ENCODE peak calls at places on chromosome 12, in eight cellular contexts. One of them, this sample, is unnamed.

GRCh38 chr12:111867531-111867930 is 25.5 kb downstream of the MAPKAPK5 start:
- DNase-seq in lower lobe of right lung: no peak
- DNase-seq in endothelial cell of umbilical vein: no peak
- DNase-seq in mucosa of descending colon: no peak
- DNase-seq in fibroblast of lung: no peak
- DNase-seq in Peyer's patch: no peak
- DNase-seq in body of pancreas: no peak
- DNase-seq in CD8-positive, alpha-beta T cell: no peak
- DNase-seq in this sample: no peak

GRCh38 chr12:78470354-78471195 is 394.0 kb upstream of the SYT1 start:
- DNase-seq in fibroblast of lung: peak; percentile 69
- DNase-seq in endothelial cell of umbilical vein: peak; percentile 57
- DNase-seq in Peyer's patch: no peak
- DNase-seq in body of pancreas: peak; percentile 11
- DNase-seq in mucosa of descending colon: no peak
- DNase-seq in lower lobe of right lung: no peak
- DNase-seq in CD8-positive, alpha-beta T cell: no peak
- DNase-seq in this sample: no peak

GRCh38 chr12:89135976-89136634 is 216.2 kb downstream of the DUSP6 start:
- DNase-seq in lower lobe of right lung: no peak
- DNase-seq in body of pancreas: no peak
- DNase-seq in fibroblast of lung: peak; percentile 69
- DNase-seq in CD8-positive, alpha-beta T cell: no peak
- DNase-seq in endothelial cell of umbilical vein: no peak
- DNase-seq in mucosa of descending colon: no peak
- DNase-seq in Peyer's patch: no peak
- DNase-seq in this sample: no peak

GRCh38 chr12:47954058-47954457 is 9.3 kb upstream of the TMEM106C start:
- DNase-seq in Peyer's patch: peak; percentile 61
- DNase-seq in fibroblast of lung: no peak
- DNase-seq in CD8-positive, alpha-beta T cell: no peak
- DNase-seq in body of pancreas: no peak
- DNase-seq in endothelial cell of umbilical vein: no peak
- DNase-seq in mucosa of descending colon: no peak
- DNase-seq in lower lobe of right lung: no peak
- DNase-seq in this sample: no peak

GRCh38 chr12:48865141-48865440 is 579 bp downstream of the RND1 start:
- DNase-seq in endothelial cell of umbilical vein: no peak
- DNase-seq in body of pancreas: no peak
- DNase-seq in lower lobe of right lung: no peak
- DNase-seq in mucosa of descending colon: no peak
- DNase-seq in CD8-positive, alpha-beta T cell: no peak
- DNase-seq in Peyer's patch: no peak
- DNase-seq in fibroblast of lung: no peak
- DNase-seq in this sample: no peak

GRCh38 chr12:68370667-68371066 is 38.5 kb upstream of the MDM1 start:
- DNase-seq in mucosa of descending colon: no peak
- DNase-seq in Peyer's patch: no peak
- DNase-seq in fibroblast of lung: no peak
- DNase-seq in endothelial cell of umbilical vein: no peak
- DNase-seq in body of pancreas: no peak
- DNase-seq in CD8-positive, alpha-beta T cell: no peak
- DNase-seq in lower lobe of right lung: no peak
- DNase-seq in this sample: no peak

GRCh38 chr12:54373619-54374554 is 9.6 kb upstream of the GPR84 start:
- DNase-seq in mucosa of descending colon: no peak
- DNase-seq in CD8-positive, alpha-beta T cell: no peak
- DNase-seq in fibroblast of lung: no peak
- DNase-seq in endothelial cell of umbilical vein: no peak
- DNase-seq in body of pancreas: no peak
- DNase-seq in lower lobe of right lung: no peak
- DNase-seq in Peyer's patch: no peak
- DNase-seq in this sample: peak; percentile 41

GRCh38 chr12:107847430-107847829 is 72.9 kb downstream of the ASCL4 start:
- DNase-seq in mucosa of descending colon: no peak
- DNase-seq in Peyer's patch: no peak
- DNase-seq in endothelial cell of umbilical vein: no peak
- DNase-seq in body of pancreas: no peak
- DNase-seq in CD8-positive, alpha-beta T cell: no peak
- DNase-seq in fibroblast of lung: no peak
- DNase-seq in lower lobe of right lung: no peak
- DNase-seq in this sample: no peak

GRCh38 chr12:40819427-40820108 is 127.3 kb downstream of the CNTN1 start:
- DNase-seq in body of pancreas: peak; percentile 16
- DNase-seq in lower lobe of right lung: peak; percentile 40
- DNase-seq in fibroblast of lung: no peak
- DNase-seq in Peyer's patch: peak; percentile 43
- DNase-seq in CD8-positive, alpha-beta T cell: no peak
- DNase-seq in endothelial cell of umbilical vein: no peak
- DNase-seq in mucosa of descending colon: no peak
- DNase-seq in this sample: peak; percentile 47

GRCh38 chr12:42360747-42361403 is 34.9 kb downstream of the PPHLN1 start:
- DNase-seq in lower lobe of right lung: no peak
- DNase-seq in body of pancreas: no peak
- DNase-seq in endothelial cell of umbilical vein: peak; percentile 11
- DNase-seq in Peyer's patch: no peak
- DNase-seq in fibroblast of lung: no peak
- DNase-seq in CD8-positive, alpha-beta T cell: no peak
- DNase-seq in mucosa of descending colon: no peak
- DNase-seq in this sample: no peak

GRCh38 chr12:8644345-8645248 is 18.0 kb downstream of the MFAP5 start:
- DNase-seq in CD8-positive, alpha-beta T cell: no peak
- DNase-seq in Peyer's patch: peak; percentile 80
- DNase-seq in body of pancreas: no peak
- DNase-seq in endothelial cell of umbilical vein: no peak
- DNase-seq in fibroblast of lung: peak; percentile 2
- DNase-seq in mucosa of descending colon: no peak
- DNase-seq in lower lobe of right lung: no peak
- DNase-seq in this sample: no peak

GRCh38 chr12:107236824-107237467 is 143.6 kb upstream of the CRY1 start:
- DNase-seq in CD8-positive, alpha-beta T cell: no peak
- DNase-seq in lower lobe of right lung: no peak
- DNase-seq in fibroblast of lung: no peak
- DNase-seq in mucosa of descending colon: no peak
- DNase-seq in body of pancreas: no peak
- DNase-seq in Peyer's patch: no peak
- DNase-seq in endothelial cell of umbilical vein: peak; percentile 37
- DNase-seq in this sample: no peak

GRCh38 chr12:115946867-115947695 is 330.4 kb downstream of the MED13L start:
- DNase-seq in Peyer's patch: no peak
- DNase-seq in CD8-positive, alpha-beta T cell: no peak
- DNase-seq in fibroblast of lung: no peak
- DNase-seq in mucosa of descending colon: no peak
- DNase-seq in endothelial cell of umbilical vein: no peak
- DNase-seq in body of pancreas: no peak
- DNase-seq in lower lobe of right lung: no peak
- DNase-seq in this sample: no peak

GRCh38 chr12:32877670-32878459 is 18.7 kb downstream of the PKP2 start:
- DNase-seq in endothelial cell of umbilical vein: no peak
- DNase-seq in lower lobe of right lung: no peak
- DNase-seq in CD8-positive, alpha-beta T cell: no peak
- DNase-seq in Peyer's patch: peak; percentile 53
- DNase-seq in fibroblast of lung: no peak
- DNase-seq in body of pancreas: peak; percentile 57
- DNase-seq in mucosa of descending colon: no peak
- DNase-seq in this sample: peak; percentile 93

GRCh38 chr12:42625611-42626010 is 36.1 kb upstream of the PRICKLE1 start:
- DNase-seq in Peyer's patch: no peak
- DNase-seq in fibroblast of lung: no peak
- DNase-seq in lower lobe of right lung: no peak
- DNase-seq in CD8-positive, alpha-beta T cell: no peak
- DNase-seq in endothelial cell of umbilical vein: peak; percentile 22
- DNase-seq in body of pancreas: no peak
- DNase-seq in mucosa of descending colon: no peak
- DNase-seq in this sample: no peak

DNA sequence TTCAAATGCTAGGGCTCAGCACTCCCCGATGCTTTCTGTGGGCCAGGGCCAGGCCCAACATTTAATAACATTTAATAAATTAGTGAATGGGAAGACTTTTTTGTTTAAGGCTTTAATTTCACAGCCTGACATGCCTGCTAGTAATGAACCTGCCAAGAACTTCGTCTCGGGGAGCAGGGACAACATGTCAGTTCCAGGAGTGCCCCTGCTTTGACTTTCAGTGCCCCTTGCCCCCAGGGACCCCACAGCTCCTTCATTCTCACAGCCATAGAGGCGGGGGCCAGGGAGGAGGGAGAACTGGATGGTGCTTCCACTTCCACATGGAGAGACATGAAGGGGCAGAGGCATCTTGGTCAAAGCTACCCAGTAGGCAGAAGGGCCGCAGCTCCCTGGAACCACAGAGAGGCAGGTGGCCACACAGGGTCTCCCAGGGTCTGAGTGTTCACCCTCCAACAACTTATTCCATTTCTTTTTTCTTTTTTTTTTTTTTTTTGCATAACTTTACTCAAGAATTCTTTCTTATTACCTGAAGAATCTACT is 66.0 kb upstream of the DDX11 start:
- DNase-seq in mucosa of descending colon: no peak
- DNase-seq in endothelial cell of umbilical vein: no peak
- DNase-seq in fibroblast of lung: no peak
- DNase-seq in Peyer's patch: peak; percentile 17
- DNase-seq in CD8-positive, alpha-beta T cell: no peak
- DNase-seq in lower lobe of right lung: peak; percentile 4
- DNase-seq in body of pancreas: no peak
- DNase-seq in this sample: no peak
- H3K4me1 ChIP-seq in mucosa of descending colon: no peaks in the 10 kb centered on the region
- H3K4me1 ChIP-seq in endothelial cell of umbilical vein: no peaks in the 10 kb centered on the region
- H3K4me1 ChIP-seq in fibroblast of lung: no peaks in the 10 kb centered on the region
- H3K4me1 ChIP-seq in Peyer's patch: no peaks in the 10 kb centered on the region
- H3K4me1 ChIP-seq in CD8-positive, alpha-beta T cell: no peaks in the 10 kb centered on the region
- H3K4me1 ChIP-seq in lower lobe of right lung: no peaks in the 10 kb centered on the region
- H3K4me1 ChIP-seq in body of pancreas: no peaks in the 10 kb centered on the region
- H3K4me1 ChIP-seq in this sample: no peaks in the 10 kb centered on the region

GRCh38 chr12:65636436-65636835 is 187.8 kb upstream of the HMGA2 start:
- DNase-seq in fibroblast of lung: no peak
- DNase-seq in Peyer's patch: no peak
- DNase-seq in endothelial cell of umbilical vein: no peak
- DNase-seq in lower lobe of right lung: no peak
- DNase-seq in CD8-positive, alpha-beta T cell: no peak
- DNase-seq in mucosa of descending colon: no peak
- DNase-seq in body of pancreas: no peak
- DNase-seq in this sample: no peak

GRCh38 chr12:65637774-65638173 is 186.5 kb upstream of the HMGA2 start:
- DNase-seq in body of pancreas: no peak
- DNase-seq in Peyer's patch: no peak
- DNase-seq in lower lobe of right lung: no peak
- DNase-seq in mucosa of descending colon: no peak
- DNase-seq in endothelial cell of umbilical vein: peak; percentile 89
- DNase-seq in CD8-positive, alpha-beta T cell: no peak
- DNase-seq in fibroblast of lung: no peak
- DNase-seq in this sample: no peak

GRCh38 chr12:65640489-65640901 is 183.8 kb upstream of the HMGA2 start:
- DNase-seq in endothelial cell of umbilical vein: no peak
- DNase-seq in body of pancreas: no peak
- DNase-seq in mucosa of descending colon: no peak
- DNase-seq in lower lobe of right lung: no peak
- DNase-seq in Peyer's patch: no peak
- DNase-seq in fibroblast of lung: peak; percentile 83
- DNase-seq in CD8-positive, alpha-beta T cell: no peak
- DNase-seq in this sample: no peak

GRCh38 chr12:65637150-65637549 is 187.1 kb upstream of the HMGA2 start:
- DNase-seq in CD8-positive, alpha-beta T cell: no peak
- DNase-seq in lower lobe of right lung: no peak
- DNase-seq in body of pancreas: no peak
- DNase-seq in mucosa of descending colon: no peak
- DNase-seq in endothelial cell of umbilical vein: no peak
- DNase-seq in fibroblast of lung: no peak
- DNase-seq in Peyer's patch: no peak
- DNase-seq in this sample: no peak

DNA sequence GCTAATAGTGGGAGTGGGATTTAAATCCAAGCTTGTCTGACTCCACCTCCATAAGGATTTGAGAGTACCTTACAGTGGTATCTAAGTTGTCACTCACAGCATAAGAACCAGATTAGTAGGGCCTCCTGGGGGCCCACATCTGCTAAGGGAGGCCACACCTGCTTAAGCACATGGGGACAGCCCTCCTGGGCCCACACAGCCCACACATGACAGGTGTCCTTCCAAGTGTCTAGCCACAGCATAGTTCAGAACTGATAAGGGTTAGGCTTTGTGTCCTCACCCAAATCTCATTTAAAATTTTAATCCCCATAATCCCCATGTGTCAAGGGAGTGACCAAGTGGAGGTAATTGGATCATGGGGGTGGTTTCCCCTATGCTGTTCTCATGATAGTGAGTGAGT is 186.0 kb upstream of the HMGA2 start:
- DNase-seq in fibroblast of lung: no peak
- DNase-seq in body of pancreas: no peak
- DNase-seq in Peyer's patch: no peak
- DNase-seq in mucosa of descending colon: no peak
- DNase-seq in endothelial cell of umbilical vein: no peak
- DNase-seq in CD8-positive, alpha-beta T cell: no peak
- DNase-seq in lower lobe of right lung: no peak
- DNase-seq in this sample: no peak
- H3K4me1 ChIP-seq in fibroblast of lung: peaks cover 27% of the 10 kb centered on the region
- H3K4me1 ChIP-seq in body of pancreas: no peaks in the 10 kb centered on the region
- H3K4me1 ChIP-seq in Peyer's patch: no peaks in the 10 kb centered on the region
- H3K4me1 ChIP-seq in mucosa of descending colon: no peaks in the 10 kb centered on the region
- H3K4me1 ChIP-seq in endothelial cell of umbilical vein: peaks cover 50% of the 10 kb centered on the region
- H3K4me1 ChIP-seq in CD8-positive, alpha-beta T cell: no peaks in the 10 kb centered on the region
- H3K4me1 ChIP-seq in lower lobe of right lung: no peaks in the 10 kb centered on the region
- H3K4me1 ChIP-seq in this sample: no peaks in the 10 kb centered on the region

DNA sequence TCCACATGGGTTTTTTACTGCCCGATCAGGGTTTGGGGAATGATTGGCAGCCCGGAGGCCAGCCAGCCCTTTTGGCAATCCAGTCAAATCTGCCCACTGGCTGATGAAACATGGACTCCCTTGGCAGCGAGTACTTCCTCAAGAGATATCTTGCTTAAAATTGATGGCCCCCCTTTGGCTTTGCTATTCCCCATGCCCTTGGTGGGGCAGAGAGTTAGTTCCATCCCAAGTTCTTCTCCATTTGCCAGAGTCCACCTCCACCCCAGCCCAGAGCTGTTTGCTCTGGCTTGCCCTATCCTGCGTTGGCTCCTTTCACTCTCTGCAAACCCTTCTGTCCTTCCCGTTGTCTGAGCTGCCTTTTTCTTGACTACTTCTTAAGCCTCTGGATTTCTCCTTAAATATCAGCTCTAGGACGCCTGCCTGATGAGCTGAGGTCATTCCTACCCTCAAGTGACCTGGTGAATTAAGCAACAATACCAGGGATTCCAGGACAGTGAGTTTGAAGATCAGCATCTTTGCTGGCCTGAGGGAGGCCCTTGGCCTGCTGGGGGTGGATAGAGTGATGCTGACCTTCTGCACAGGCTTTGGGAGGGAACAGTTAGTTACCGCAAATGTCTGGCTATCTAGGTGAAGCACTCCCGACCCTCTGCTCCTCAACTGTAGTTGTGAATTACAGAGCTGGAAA is 212.0 kb downstream of the CACNA1C start:
- DNase-seq in fibroblast of lung: peak; percentile 92
- DNase-seq in Peyer's patch: no peak
- DNase-seq in body of pancreas: no peak
- DNase-seq in CD8-positive, alpha-beta T cell: no peak
- DNase-seq in lower lobe of right lung: no peak
- DNase-seq in endothelial cell of umbilical vein: no peak
- DNase-seq in mucosa of descending colon: no peak
- DNase-seq in this sample: peak; percentile 54
- H3K4me1 ChIP-seq in fibroblast of lung: peaks cover 60% of the 10 kb centered on the region
- H3K4me1 ChIP-seq in Peyer's patch: no peaks in the 10 kb centered on the region
- H3K4me1 ChIP-seq in body of pancreas: no peaks in the 10 kb centered on the region
- H3K4me1 ChIP-seq in CD8-positive, alpha-beta T cell: peaks cover 2% of the 10 kb centered on the region
- H3K4me1 ChIP-seq in lower lobe of right lung: peaks cover 22% of the 10 kb centered on the region
- H3K4me1 ChIP-seq in endothelial cell of umbilical vein: no peaks in the 10 kb centered on the region
- H3K4me1 ChIP-seq in mucosa of descending colon: peaks cover 12% of the 10 kb centered on the region
- H3K4me1 ChIP-seq in this sample: peaks cover 18% of the 10 kb centered on the region

GRCh38 chr12:22412581-22412980 is 78.1 kb upstream of the ST8SIA1 start:
- DNase-seq in Peyer's patch: no peak
- DNase-seq in mucosa of descending colon: no peak
- DNase-seq in CD8-positive, alpha-beta T cell: no peak
- DNase-seq in body of pancreas: no peak
- DNase-seq in lower lobe of right lung: no peak
- DNase-seq in endothelial cell of umbilical vein: no peak
- DNase-seq in fibroblast of lung: no peak
- DNase-seq in this sample: no peak
- H3K4me1 ChIP-seq in Peyer's patch: no peaks in the 10 kb centered on the region
- H3K4me1 ChIP-seq in mucosa of descending colon: peaks cover 5% of the 10 kb centered on the region
- H3K4me1 ChIP-seq in CD8-positive, alpha-beta T cell: peaks cover 7% of the 10 kb centered on the region
- H3K4me1 ChIP-seq in body of pancreas: peaks cover 32% of the 10 kb centered on the region
- H3K4me1 ChIP-seq in lower lobe of right lung: peaks cover 22% of the 10 kb centered on the region
- H3K4me1 ChIP-seq in endothelial cell of umbilical vein: no peaks in the 10 kb centered on the region
- H3K4me1 ChIP-seq in fibroblast of lung: no peaks in the 10 kb centered on the region
- H3K4me1 ChIP-seq in this sample: no peaks in the 10 kb centered on the region

This sample was measured in right cardiac atrium.